ENCODE peak calls at places on chromosomes 13 and 19, in five cellular contexts. One of them, this sample, is unnamed.

GRCh38 chr19:43525836-43526771 is 897 bp downstream of the ETHE1 start:
- DNase-seq in body of pancreas: peak; percentile 39
- DNase-seq in ovary: peak; percentile 37
- DNase-seq in breast epithelium: no peak
- DNase-seq in gastrocnemius medialis: no peak
- DNase-seq in this sample: no peak

GRCh38 chr19:54137913-54138776 is 583 bp downstream of the CNOT3 start:
- DNase-seq in ovary: peak; percentile 62
- DNase-seq in body of pancreas: peak; percentile 42
- DNase-seq in gastrocnemius medialis: no peak
- DNase-seq in breast epithelium: no peak
- DNase-seq in this sample: peak; percentile 92

GRCh38 chr19:45021971-45022370 is 16.9 kb upstream of the CLASRP start:
- DNase-seq in ovary: no peak
- DNase-seq in breast epithelium: no peak
- DNase-seq in body of pancreas: no peak
- DNase-seq in gastrocnemius medialis: no peak
- DNase-seq in this sample: no peak

GRCh38 chr19:18006895-18007604 is 920 bp upstream of the ARRDC2 start:
- DNase-seq in breast epithelium: peak; percentile 80
- DNase-seq in body of pancreas: peak; percentile 88
- DNase-seq in ovary: peak; percentile 79
- DNase-seq in gastrocnemius medialis: peak; percentile 84
- DNase-seq in this sample: peak; percentile 97

GRCh38 chr13:75353786-75354193 is 128.2 kb downstream of the TBC1D4 start:
- DNase-seq in body of pancreas: no peak
- DNase-seq in breast epithelium: no peak
- DNase-seq in ovary: no peak
- DNase-seq in gastrocnemius medialis: no peak
- DNase-seq in this sample: no peak

GRCh38 chr19:56838930-56839664 is 1.4 kb downstream of the PEG3 start:
- DNase-seq in gastrocnemius medialis: peak; percentile 88
- DNase-seq in breast epithelium: peak; percentile 97
- DNase-seq in body of pancreas: peak; percentile 98
- DNase-seq in ovary: peak; percentile 97
- DNase-seq in this sample: peak; percentile 97

GRCh38 chr13:99275093-99275469 is 16.9 kb upstream of the GPR18 start:
- DNase-seq in ovary: no peak
- DNase-seq in body of pancreas: no peak
- DNase-seq in breast epithelium: no peak
- DNase-seq in gastrocnemius medialis: no peak
- DNase-seq in this sample: no peak

GRCh38 chr19:56765107-56765506 is 75.4 kb downstream of the PEG3 start:
- DNase-seq in breast epithelium: peak; percentile 55
- DNase-seq in gastrocnemius medialis: no peak
- DNase-seq in ovary: peak; percentile 80
- DNase-seq in body of pancreas: peak; percentile 58
- DNase-seq in this sample: no peak

GRCh38 chr13:113138792-113139551 is 16.4 kb downstream of the F10 start:
- DNase-seq in body of pancreas: no peak
- DNase-seq in breast epithelium: peak; percentile 27
- DNase-seq in ovary: no peak
- DNase-seq in gastrocnemius medialis: no peak
- DNase-seq in this sample: no peak

GRCh38 chr19:43581467-43581866 is 5.9 kb downstream of the PINLYP start:
- DNase-seq in body of pancreas: no peak
- DNase-seq in breast epithelium: no peak
- DNase-seq in ovary: no peak
- DNase-seq in gastrocnemius medialis: no peak
- DNase-seq in this sample: no peak

GRCh38 chr19:34145741-34146202 is 26.5 kb upstream of the LSM14A start:
- DNase-seq in ovary: peak; percentile 42
- DNase-seq in breast epithelium: no peak
- DNase-seq in gastrocnemius medialis: no peak
- DNase-seq in body of pancreas: peak; percentile 47
- DNase-seq in this sample: peak; percentile 27

GRCh38 chr13:99619207-99619606 is 117.9 kb downstream of the TM9SF2 start:
- DNase-seq in body of pancreas: no peak
- DNase-seq in breast epithelium: no peak
- DNase-seq in ovary: no peak
- DNase-seq in gastrocnemius medialis: no peak
- DNase-seq in this sample: no peak

GRCh38 chr19:1069009-1069779 is 2.2 kb downstream of the ARHGAP45 start:
- DNase-seq in gastrocnemius medialis: peak; percentile 60
- DNase-seq in body of pancreas: no peak
- DNase-seq in breast epithelium: no peak
- DNase-seq in ovary: no peak
- DNase-seq in this sample: peak; percentile 93

GRCh38 chr13:52969373-52969772 is 59.2 kb upstream of the OLFM4 start:
- DNase-seq in ovary: no peak
- DNase-seq in gastrocnemius medialis: no peak
- DNase-seq in body of pancreas: no peak
- DNase-seq in breast epithelium: no peak
- DNase-seq in this sample: no peak

GRCh38 chr13:101211261-101211660 is 205.0 kb downstream of the NALCN start:
- DNase-seq in breast epithelium: no peak
- DNase-seq in body of pancreas: no peak
- DNase-seq in ovary: no peak
- DNase-seq in gastrocnemius medialis: no peak
- DNase-seq in this sample: no peak

GRCh38 chr13:54373211-54373610 is 1344.6 kb downstream of the OLFM4 start:
- DNase-seq in ovary: no peak
- DNase-seq in breast epithelium: no peak
- DNase-seq in body of pancreas: no peak
- DNase-seq in gastrocnemius medialis: no peak
- DNase-seq in this sample: no peak

GRCh38 chr13:48038763-48039162 is 1.2 kb downstream of the NUDT15 start:
- DNase-seq in breast epithelium: no peak
- DNase-seq in body of pancreas: no peak
- DNase-seq in gastrocnemius medialis: no peak
- DNase-seq in ovary: no peak
- DNase-seq in this sample: no peak

GRCh38 chr13:48042889-48043288 is 5.4 kb downstream of the NUDT15 start:
- DNase-seq in ovary: no peak
- DNase-seq in gastrocnemius medialis: no peak
- DNase-seq in body of pancreas: no peak
- DNase-seq in breast epithelium: no peak
- DNase-seq in this sample: no peak

GRCh38 chr13:48040059-48040458 is 2.5 kb downstream of the NUDT15 start:
- DNase-seq in gastrocnemius medialis: no peak
- DNase-seq in ovary: no peak
- DNase-seq in body of pancreas: no peak
- DNase-seq in breast epithelium: no peak
- DNase-seq in this sample: no peak

GRCh38 chr13:48037346-48038173 is at the start of gene NUDT15:
- DNase-seq in body of pancreas: peak; percentile 95
- DNase-seq in gastrocnemius medialis: peak; percentile 90
- DNase-seq in ovary: peak; percentile 92
- DNase-seq in breast epithelium: peak; percentile 90
- DNase-seq in this sample: peak; percentile 98
- TF ChIP-seq POLR2A in body of pancreas: peak; percentile 97
- TF ChIP-seq POLR2A in gastrocnemius medialis: peak; percentile 82
- TF ChIP-seq POLR2A in ovary: peak; percentile 76
- TF ChIP-seq POLR2A in breast epithelium: peak; percentile 53
- TF ChIP-seq POLR2A in this sample: no peak

DNA sequence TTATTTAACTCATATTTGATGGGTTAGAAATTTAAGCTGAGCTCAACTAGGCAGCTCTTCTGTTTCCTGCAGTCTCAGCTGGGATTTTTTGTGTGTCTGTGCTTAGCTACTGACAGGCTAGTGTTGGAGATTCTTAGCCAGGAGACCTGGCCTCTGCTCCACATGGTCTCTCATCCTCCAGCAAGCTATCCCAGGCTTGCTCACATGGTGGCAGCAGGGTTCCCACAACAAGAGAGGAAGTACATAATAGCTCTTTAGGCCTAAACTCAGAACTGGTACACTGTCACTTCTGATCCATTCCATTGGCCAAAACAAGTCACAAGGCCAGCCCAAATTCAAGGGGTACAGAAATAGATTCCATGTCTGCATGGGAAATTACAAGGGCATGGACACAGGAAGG is 406.2 kb downstream of the SUCLA2 start:
- DNase-seq in breast epithelium: no peak
- DNase-seq in gastrocnemius medialis: no peak
- DNase-seq in body of pancreas: no peak
- DNase-seq in ovary: no peak
- DNase-seq in this sample: no peak
- TF ChIP-seq CTCF in breast epithelium: no peak
- TF ChIP-seq CTCF in gastrocnemius medialis: no peak
- TF ChIP-seq CTCF in body of pancreas: no peak
- TF ChIP-seq CTCF in ovary: no peak
- TF ChIP-seq CTCF in this sample: no peak

GRCh38 chr19:57978586-57979289 is 4.4 kb upstream of the C19orf18 start:
- DNase-seq in breast epithelium: no peak
- DNase-seq in body of pancreas: no peak
- DNase-seq in ovary: no peak
- DNase-seq in gastrocnemius medialis: no peak
- DNase-seq in this sample: no peak
- H3K4me3 ChIP-seq in breast epithelium: no peak overlapping the region
- H3K4me3 ChIP-seq in body of pancreas: no peak overlapping the region
- H3K4me3 ChIP-seq in ovary: no peak overlapping the region
- H3K4me3 ChIP-seq in gastrocnemius medialis: no peak overlapping the region
- H3K4me3 ChIP-seq in this sample: no peak overlapping the region

DNA sequence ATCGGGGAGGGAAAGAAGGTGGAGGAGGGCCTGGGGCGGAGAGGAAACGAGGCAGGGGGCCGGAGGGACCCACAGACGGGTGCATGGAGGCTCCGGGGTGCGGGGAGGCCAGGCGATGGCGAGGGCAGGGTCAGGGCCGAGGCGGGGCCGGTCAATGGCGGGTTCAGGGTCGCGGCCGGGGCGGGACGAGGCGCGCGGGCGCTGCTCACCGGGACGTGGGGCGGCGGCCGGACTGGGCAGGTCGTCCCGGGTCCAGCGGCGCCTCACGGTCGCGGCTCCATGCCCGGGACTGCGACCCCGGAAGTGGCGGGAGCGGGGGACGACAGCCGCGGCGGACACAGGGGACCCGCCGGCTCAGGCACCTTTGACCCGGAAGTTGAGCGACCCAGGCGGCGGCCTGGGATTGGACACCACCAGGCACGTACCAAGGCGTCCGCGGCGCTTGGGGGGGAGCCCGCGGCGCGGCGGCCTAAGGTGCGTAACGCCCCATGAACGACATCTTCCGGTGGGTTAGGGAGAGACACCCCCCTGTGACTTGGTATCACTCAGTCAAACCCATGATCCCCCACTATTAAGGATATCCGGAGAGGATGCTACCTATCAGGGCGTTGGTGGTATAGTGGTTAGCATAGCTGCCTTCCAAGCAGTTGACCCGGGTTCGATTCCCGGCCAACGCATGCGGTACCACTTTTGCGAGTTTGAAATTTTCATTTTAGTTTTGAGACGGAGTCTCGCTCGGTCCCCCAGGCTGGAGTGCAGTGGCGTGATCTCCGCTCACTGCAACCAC is at the start of gene DPP9:
- DNase-seq in gastrocnemius medialis: peak; percentile 99
- DNase-seq in ovary: peak; percentile 94
- DNase-seq in body of pancreas: peak; percentile 98
- DNase-seq in breast epithelium: peak; percentile 96
- DNase-seq in this sample: peak; percentile 99
- TF ChIP-seq POLR2A in gastrocnemius medialis: peak; percentile 93
- TF ChIP-seq POLR2A in ovary: peak; percentile 50
- TF ChIP-seq POLR2A in body of pancreas: peak; percentile 64
- TF ChIP-seq POLR2A in breast epithelium: no peak
- TF ChIP-seq POLR2A in this sample: no peak

DNA sequence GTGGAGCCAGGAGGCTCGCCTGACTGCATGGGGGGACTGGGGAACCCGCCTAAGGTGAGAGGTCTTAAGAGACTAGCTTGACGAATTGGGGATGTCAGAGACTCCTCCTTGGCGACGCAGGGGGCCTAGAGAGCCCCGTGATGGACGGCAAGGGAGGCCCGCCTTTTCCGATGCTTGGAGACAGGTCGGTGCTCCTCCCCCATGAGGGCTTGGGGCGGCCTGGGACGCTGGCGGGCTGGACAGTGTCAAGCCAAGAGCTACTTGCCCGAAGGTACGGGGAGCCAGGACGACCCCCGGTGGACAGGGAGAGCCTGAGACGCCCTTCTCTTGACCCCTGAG is 636 bp downstream of the SDHAF1 start:
- DNase-seq in breast epithelium: no peak
- DNase-seq in body of pancreas: peak; percentile 58
- DNase-seq in ovary: peak; percentile 58
- DNase-seq in gastrocnemius medialis: no peak
- DNase-seq in this sample: no peak
- TF ChIP-seq CTCF in breast epithelium: no peak
- TF ChIP-seq CTCF in body of pancreas: no peak
- TF ChIP-seq CTCF in ovary: no peak
- TF ChIP-seq CTCF in gastrocnemius medialis: no peak
- TF ChIP-seq CTCF in this sample: no peak

DNA sequence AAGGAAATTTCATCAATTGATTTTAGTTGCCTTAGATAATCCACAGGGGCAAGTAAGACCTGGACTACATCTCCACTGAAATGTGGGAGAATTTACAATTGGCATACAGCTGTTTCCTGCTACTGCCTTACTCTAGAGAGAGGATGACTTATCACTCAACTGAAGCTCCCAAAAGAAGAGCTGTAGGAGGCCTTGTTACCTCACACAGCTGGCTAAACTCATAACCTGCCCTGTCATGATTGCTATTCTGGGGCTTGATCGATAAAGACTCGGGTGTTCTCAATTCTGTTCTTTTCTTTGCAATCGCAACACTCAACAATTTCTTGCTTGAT is 1396.4 kb downstream of the EFNB2 start:
- DNase-seq in breast epithelium: no peak
- DNase-seq in gastrocnemius medialis: no peak
- DNase-seq in ovary: no peak
- DNase-seq in body of pancreas: no peak
- DNase-seq in this sample: no peak
- H3K4me3 ChIP-seq in breast epithelium: no peak overlapping the region
- H3K4me3 ChIP-seq in gastrocnemius medialis: no peak overlapping the region
- H3K4me3 ChIP-seq in ovary: no peak overlapping the region
- H3K4me3 ChIP-seq in body of pancreas: no peak overlapping the region
- H3K4me3 ChIP-seq in this sample: no peak overlapping the region

DNA sequence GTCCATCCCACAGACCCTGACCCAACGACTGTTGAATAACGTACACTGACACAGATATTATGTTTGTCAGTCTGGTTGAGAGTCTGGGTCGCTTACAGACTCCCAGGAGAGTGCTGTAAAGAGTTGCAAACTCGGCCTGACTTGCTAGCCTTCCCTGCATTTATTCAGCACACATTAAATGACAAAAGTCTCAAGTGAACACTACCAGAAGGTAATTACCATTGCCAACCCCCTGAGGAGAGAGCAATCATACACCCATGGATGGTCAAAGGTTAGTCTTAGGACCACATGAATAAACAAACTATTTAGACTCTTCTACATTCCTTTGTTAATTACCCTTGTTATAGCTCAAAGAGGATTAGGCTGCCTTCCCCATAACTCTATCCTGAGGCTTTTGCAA is 1048.6 kb downstream of the PCDH17 start:
- DNase-seq in breast epithelium: no peak
- DNase-seq in ovary: no peak
- DNase-seq in body of pancreas: no peak
- DNase-seq in gastrocnemius medialis: no peak
- DNase-seq in this sample: no peak
- TF ChIP-seq POLR2A in breast epithelium: no peak
- TF ChIP-seq POLR2A in ovary: no peak
- TF ChIP-seq POLR2A in body of pancreas: no peak
- TF ChIP-seq POLR2A in gastrocnemius medialis: no peak
- TF ChIP-seq POLR2A in this sample: no peak